ENCODE peak calls at places on chromosomes 7 and 10, in seven cellular contexts. O is naive thymus-derived CD8-positive, alpha-beta T cell; K is activated CD4-positive, alpha-beta T cell treated with anti-CD3 and anti-CD28 coated beads, Interleukin-2, amount 10 ng/mL, durations not matched to agents 7 days and 5 days; G is IMR-90; I is aorta; H is testis; A is T-helper 1 cell. W is an unnamed sample.

GRCh38 chr10:113854757-113855626 is 531 bp downstream of the NHLRC2 start:
- DNase-seq in K (peak), G (peak), A (peak), H (peak), I (peak), O (peak), W (peak)

GRCh38 chr10:123521076-123521475 is 145.1 kb upstream of the GPR26 start:
- DNase-seq in H (no peak), I (no peak), K (no peak), G (no peak), A (no peak), O (no peak), W (no peak)

GRCh38 chr7:84948632-84949031 is 238.2 kb downstream of the SEMA3D start:
- DNase-seq in G (no peak), A (no peak), I (no peak), O (no peak), K (no peak), H (no peak), W (no peak)

GRCh38 chr10:77501152-77501845 is 136.3 kb downstream of the KCNMA1 start:
- DNase-seq in I (peak), K (no peak), O (no peak), H (no peak), G (peak), A (no peak), W (no peak)

GRCh38 chr7:133860628-133861135 is 266.5 kb upstream of the LRGUK start:
- DNase-seq in H (no peak), I (no peak), A (no peak), O (no peak), K (no peak), G (peak), W (no peak)

GRCh38 chr7:92641921-92642511 is 51.8 kb upstream of the FAM133B start:
- DNase-seq in O (no peak), I (no peak), H (no peak), A (no peak), G (peak), K (peak), W (no peak)

GRCh38 chr7:21960922-21961321 is 15.2 kb upstream of the CDCA7L start:
- DNase-seq in I (no peak), A (no peak), O (no peak), K (no peak), H (no peak), G (peak), W (no peak)

GRCh38 chr7:113015038-113015645 is 71.5 kb downstream of the GPR85 start:
- DNase-seq in A (no peak), O (no peak), H (no peak), G (peak), I (no peak), K (no peak), W (no peak)

GRCh38 chr10:11442001-11442773 is 169.3 kb downstream of the USP6NL start:
- DNase-seq in O (no peak), I (no peak), K (no peak), A (no peak), H (no peak), G (no peak), W (peak)

GRCh38 chr7:137423321-137423720 is 79.8 kb upstream of the PTN start:
- DNase-seq in K (no peak), O (no peak), A (no peak), H (no peak), G (peak), I (no peak), W (no peak)

W was measured in right lobe of liver.